ENCODE peak calls at places on chromosomes 3 and 15, in seven cellular contexts. E is stimulated activated CD4-positive, alpha-beta T cell treated with anti-CD3 and anti-CD28 coated beads, TNF-alpha, amount 100 ng/mL, for 1 hour; S is AG09319; A is HuH-7; B is uterus; R is aorta; I is astrocyte. Q is an unnamed sample.

GRCh38 chr15:62110000-62110851 is 43.4 kb downstream of the C2CD4A start:
- DNase-seq in E (no peak), S (no peak), A (no peak), B (no peak), R (no peak), I (peak; percentile 68), Q (no peak)

GRCh38 chr15:55710286-55710685 is 32.7 kb downstream of the PRTG start:
- DNase-seq in E (no peak), S (no peak), A (no peak), B (no peak), R (no peak), I (no peak), Q (no peak)

GRCh38 chr3:115975353-115975752 is 352.0 kb downstream of the GAP43 start:
- DNase-seq in E (no peak), S (no peak), A (no peak), B (no peak), R (no peak), I (peak; percentile 94), Q (no peak)

GRCh38 chr3:37546876-37547275 is 314.8 kb upstream of the CTDSPL start:
- DNase-seq in E (no peak), S (no peak), A (peak; percentile 38), B (no peak), R (peak; percentile 59), I (peak; percentile 6), Q (no peak)

GRCh38 chr15:100875976-100876375 is 3.7 kb upstream of the ALDH1A3 start:
- DNase-seq in E (no peak), S (no peak), A (no peak), B (no peak), R (no peak), I (no peak), Q (no peak)

GRCh38 chr3:9135930-9136525 is 113.4 kb downstream of the SRGAP3 start:
- DNase-seq in E (no peak), S (no peak), A (no peak), B (no peak), R (no peak), I (no peak), Q (no peak)

GRCh38 chr3:65251375-65251774 is 563.6 kb upstream of the ADAMTS9 start:
- DNase-seq in E (no peak), S (no peak), A (no peak), B (no peak), R (no peak), I (no peak), Q (no peak)

GRCh38 chr3:195421410-195421809 is 21.4 kb downstream of the ACAP2 start:
- DNase-seq in E (no peak), S (no peak), A (no peak), B (no peak), R (no peak), I (peak; percentile 10), Q (no peak)

Q was measured in cardiac septum.